ENCODE peak calls at places on chromosomes 16 and 17, in eight cellular contexts. F, Q, S, E, R, P, V and C are unnamed samples.

GRCh38 chr17:40111221-40112128 is 10.3 kb upstream of the MSL1 start:
- DNase-seq in F (peak), Q (peak), S (peak), E (peak), R (peak), P (peak), V (peak), C (peak)

GRCh38 chr17:7740481-7741001 is 23.0 kb downstream of the DNAH2 start:
- DNase-seq in F (no peak), Q (no peak), S (peak), E (no peak), R (no peak), P (no peak), V (peak), C (peak)

GRCh38 chr16:20918486-20919239 is 18.1 kb downstream of the LYRM1 start:
- DNase-seq in F (peak), Q (peak), S (peak), E (no peak), R (no peak), P (peak), V (no peak), C (peak)

GRCh38 chr17:62092784-62093183 is 27.7 kb upstream of the MED13 start:
- DNase-seq in F (no peak), Q (no peak), S (no peak), E (no peak), R (no peak), P (no peak), V (no peak), C (no peak)

GRCh38 chr16:67579686-67580085 is 17.4 kb downstream of the CTCF start:
- DNase-seq in F (no peak), Q (no peak), S (no peak), E (no peak), R (no peak), P (no peak), V (no peak), C (no peak)

GRCh38 chr17:9202572-9202971 is 181.3 kb downstream of the NTN1 start:
- DNase-seq in F (no peak), Q (no peak), S (no peak), E (no peak), R (no peak), P (no peak), V (no peak), C (no peak)

GRCh38 chr17:77872714-77873517 is 85.6 kb upstream of the TNRC6C start:
- DNase-seq in F (no peak), Q (no peak), S (no peak), E (no peak), R (no peak), P (no peak), V (no peak), C (no peak)

GRCh38 chr16:71542377-71542776 is 16.2 kb downstream of the CHST4 start:
- DNase-seq in F (no peak), Q (peak), S (peak), E (no peak), R (no peak), P (no peak), V (peak), C (peak)

GRCh38 chr16:4053663-4054479 is 62.4 kb downstream of the ADCY9 start:
- DNase-seq in F (peak), Q (no peak), S (peak), E (peak), R (peak), P (peak), V (peak), C (peak)

GRCh38 chr17:30344283-30345088 is 10.6 kb upstream of the TMIGD1 start:
- DNase-seq in F (peak), Q (peak), S (peak), E (no peak), R (no peak), P (no peak), V (peak), C (peak)

GRCh38 chr17:60381958-60382357 is 10.0 kb downstream of the USP32 start:
- DNase-seq in F (no peak), Q (no peak), S (no peak), E (no peak), R (no peak), P (no peak), V (no peak), C (no peak)

GRCh38 chr16:24146523-24146922 is 109.6 kb upstream of the CACNG3 start:
- DNase-seq in F (peak), Q (no peak), S (peak), E (no peak), R (no peak), P (no peak), V (no peak), C (no peak)

GRCh38 chr17:6323626-6324356 is 111.1 kb downstream of the AIPL1 start:
- DNase-seq in F (no peak), Q (peak), S (no peak), E (no peak), R (no peak), P (no peak), V (no peak), C (no peak)

GRCh38 chr16:84884311-84885023 is 64.7 kb downstream of the CRISPLD2 start:
- DNase-seq in F (no peak), Q (peak), S (peak), E (no peak), R (no peak), P (no peak), V (no peak), C (no peak)

GRCh38 chr17:41967921-41968578 is 1.5 kb downstream of the CNP start:
- DNase-seq in F (no peak), Q (no peak), S (no peak), E (no peak), R (no peak), P (no peak), V (no peak), C (no peak)

GRCh38 chr16:56610017-56610608 is 1.7 kb downstream of the MT2A start:
- DNase-seq in F (peak), Q (no peak), S (no peak), E (no peak), R (no peak), P (peak), V (peak), C (peak)

GRCh38 chr17:83085103-83085502 is 5.7 kb downstream of the METRNL start:
- DNase-seq in F (no peak), Q (no peak), S (no peak), E (no peak), R (no peak), P (no peak), V (no peak), C (no peak)

GRCh38 chr16:85738878-85739715 is 11.8 kb downstream of the C16orf74 start:
- DNase-seq in F (no peak), Q (no peak), S (no peak), E (no peak), R (no peak), P (no peak), V (no peak), C (no peak)

GRCh38 chr16:67137605-67138004 is 13.2 kb downstream of the B3GNT9 start:
- DNase-seq in F (peak), Q (no peak), S (no peak), E (no peak), R (no peak), P (no peak), V (no peak), C (no peak)

GRCh38 chr17:17819561-17819995 is 17.2 kb downstream of the SREBF1 start:
- DNase-seq in F (peak), Q (peak), S (peak), E (no peak), R (peak), P (peak), V (peak), C (peak)

GRCh38 chr16:25012525-25012991 is 2.6 kb downstream of the ARHGAP17 start:
- DNase-seq in F (peak), Q (no peak), S (no peak), E (peak), R (peak), P (no peak), V (peak), C (peak)

GRCh38 chr16:50837324-50837723 is 95.4 kb downstream of the CYLD start:
- DNase-seq in F (no peak), Q (no peak), S (no peak), E (peak), R (no peak), P (no peak), V (no peak), C (no peak)

GRCh38 chr16:3115011-3115410 is 2.6 kb downstream of the ZNF205 start:
- DNase-seq in F (no peak), Q (no peak), S (no peak), E (no peak), R (no peak), P (no peak), V (no peak), C (no peak)

GRCh38 chr17:67624886-67625656 is 92.7 kb upstream of the NOL11 start:
- DNase-seq in F (no peak), Q (no peak), S (no peak), E (no peak), R (no peak), P (no peak), V (no peak), C (no peak)

GRCh38 chr17:67625971-67626370 is 91.8 kb upstream of the NOL11 start:
- DNase-seq in F (no peak), Q (no peak), S (no peak), E (no peak), R (no peak), P (no peak), V (no peak), C (no peak)

GRCh38 chr17:67628580-67629013 is 89.1 kb upstream of the NOL11 start:
- DNase-seq in F (no peak), Q (peak), S (peak), E (no peak), R (no peak), P (no peak), V (no peak), C (peak)

GRCh38 chr17:67633751-67634191 is 84.0 kb upstream of the NOL11 start:
- DNase-seq in F (no peak), Q (no peak), S (peak), E (no peak), R (no peak), P (no peak), V (no peak), C (peak)

GRCh38 chr17:67629963-67630320 is 87.8 kb upstream of the NOL11 start:
- DNase-seq in F (peak), Q (no peak), S (no peak), E (no peak), R (peak), P (no peak), V (no peak), C (peak)
- TF ChIP-seq CTCF in F (peak), Q (peak), S (peak), E (peak), R (peak), P (peak), V (peak), C (peak)

DNA sequence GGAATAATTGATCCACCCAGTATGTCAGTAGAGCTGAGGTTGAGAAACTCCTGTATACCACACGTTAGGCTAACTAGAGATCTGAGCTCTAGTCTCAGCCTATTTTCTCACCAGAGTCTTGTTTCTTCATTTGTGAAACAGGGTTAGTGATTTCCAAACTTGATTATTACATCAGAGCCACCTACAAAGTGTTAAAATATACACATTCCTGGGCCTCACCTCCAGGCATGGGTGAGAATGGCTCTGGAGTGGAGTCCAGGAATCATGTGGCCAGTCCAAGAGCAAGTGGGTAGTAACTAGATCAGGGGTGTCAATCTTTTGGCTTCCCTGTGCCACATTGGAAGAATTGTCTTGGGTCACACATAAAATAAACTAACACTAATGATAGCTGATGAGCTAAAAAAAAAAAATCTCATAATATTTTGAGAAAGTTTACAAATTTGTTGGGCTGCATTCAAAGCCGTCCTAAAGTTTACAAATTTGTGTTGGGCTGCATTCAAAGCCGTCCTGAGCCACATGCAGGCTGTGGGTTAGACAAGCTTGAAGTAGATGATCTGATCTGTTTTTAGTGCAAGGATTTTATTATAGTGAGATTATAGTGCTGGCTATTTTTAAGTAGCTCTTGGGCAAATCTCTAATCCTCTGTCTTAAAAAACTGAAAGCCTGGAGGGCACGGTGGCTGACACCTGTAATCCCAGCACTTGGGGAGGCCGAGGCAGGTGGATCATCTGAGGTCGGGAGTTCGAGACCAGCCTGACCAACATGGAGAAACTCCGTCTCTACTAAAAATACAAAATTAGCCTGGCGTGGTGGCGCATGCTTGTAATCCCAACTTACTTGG is 20.4 kb downstream of the PRCD start:
- DNase-seq in F (no peak), Q (no peak), S (no peak), E (no peak), R (no peak), P (no peak), V (no peak), C (no peak)
- H3K4me3 ChIP-seq in F (peak), Q (peak), S (peak), E (peak), R (peak), P (peak), V (no peak), C (peak)

DNA sequence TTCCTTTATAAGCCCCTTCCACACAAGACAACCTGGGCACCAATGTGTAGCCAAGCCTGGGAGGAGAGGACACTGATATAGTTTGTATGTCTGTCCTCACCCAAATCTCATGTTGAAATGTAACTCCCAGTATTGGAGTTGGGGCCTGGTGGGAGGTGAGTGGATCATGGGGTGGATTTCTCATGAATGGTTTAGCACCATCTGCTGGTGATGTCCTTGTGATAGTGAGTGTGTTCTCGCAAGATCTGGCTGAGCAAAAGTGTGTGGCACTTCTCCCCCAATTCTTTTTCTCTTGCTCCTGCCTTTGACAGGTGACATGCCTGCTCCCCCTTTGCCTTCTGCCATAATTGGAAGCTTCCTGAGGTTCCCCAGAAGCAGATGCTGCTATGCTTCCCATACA is 135.8 kb downstream of the USP31 start:
- DNase-seq in F (no peak), Q (no peak), S (no peak), E (no peak), R (no peak), P (no peak), V (no peak), C (no peak)
- TF ChIP-seq CTCF in F (no peak), Q (no peak), S (peak), E (no peak), R (no peak), P (no peak), V (no peak), C (no peak)

GRCh38 chr17:76506408-76507328 is 5.4 kb upstream of the RHBDF2 start:
- DNase-seq in F (peak), Q (peak), S (peak), E (peak), R (no peak), P (peak), V (peak), C (peak)
- H3K4me3 ChIP-seq in F (no peak), Q (no peak), S (no peak), E (no peak), R (no peak), P (no peak), V (no peak), C (no peak)

DNA sequence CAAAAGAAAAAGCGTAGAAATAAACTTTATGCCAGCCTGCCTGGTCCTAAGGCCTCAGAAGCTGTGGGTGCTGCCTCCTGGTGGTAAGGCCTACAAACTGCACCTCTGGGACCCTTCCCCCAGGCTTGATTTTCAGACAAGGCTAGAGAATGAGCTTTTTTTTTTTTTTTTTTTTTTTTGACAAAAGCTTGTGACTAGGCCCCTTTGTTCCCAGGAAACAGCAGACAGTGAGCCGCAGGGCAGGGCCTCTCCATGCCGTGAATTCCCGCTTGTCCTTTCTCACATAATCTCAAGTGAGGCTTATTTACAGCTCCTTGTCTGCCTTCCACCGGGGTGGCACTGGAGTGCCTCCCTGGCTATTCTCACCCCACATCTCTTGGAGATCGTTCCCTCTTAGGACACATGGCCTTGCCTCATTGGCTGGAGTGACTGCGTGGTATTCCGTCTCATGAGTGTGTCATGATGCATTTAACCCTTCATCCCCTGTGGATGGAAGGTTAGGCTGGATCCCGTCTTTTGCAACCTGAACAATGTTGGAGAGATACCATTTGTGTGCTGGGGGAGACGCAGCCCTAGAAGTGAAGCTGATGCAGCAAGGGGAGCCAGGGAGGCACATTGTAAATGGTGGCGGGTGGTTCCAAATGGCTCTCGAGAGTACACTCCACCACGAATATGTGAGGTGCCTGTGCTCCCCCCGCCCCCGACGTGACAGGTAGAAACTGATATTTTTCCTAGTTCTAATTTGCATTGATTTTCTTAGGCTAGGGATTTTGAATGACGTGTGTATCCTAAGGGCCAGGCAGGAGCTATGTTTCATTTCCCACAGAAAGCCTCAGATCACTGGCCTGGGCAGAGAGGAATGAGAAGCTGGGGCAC is 49.6 kb downstream of the USP22 start:
- DNase-seq in F (peak), Q (peak), S (peak), E (peak), R (peak), P (no peak), V (peak), C (peak)
- TF ChIP-seq CTCF in F (peak), Q (peak), S (peak), E (peak), R (peak), P (peak), V (peak), C (peak)

GRCh38 chr17:19705771-19706770 is 10.3 kb downstream of the SLC47A2 start:
- DNase-seq in F (no peak), Q (no peak), S (no peak), E (no peak), R (no peak), P (no peak), V (no peak), C (no peak)
- H3K4me3 ChIP-seq in F (no peak), Q (no peak), S (no peak), E (no peak), R (no peak), P (no peak), V (no peak), C (no peak)